ENCODE peak calls at places on chromosomes 12 and 14, in six cellular contexts. F, X, R, T, A and Z are unnamed samples.

GRCh38 chr14:36511981-36512584 is 7.9 kb downstream of the NKX2-1 start:
- DNase-seq in X (no peak), A (no peak), T (no peak), R (no peak), F (no peak), Z (no peak)

GRCh38 chr12:52245259-52245961 is 12.4 kb downstream of the KRT7 start:
- DNase-seq in T (no peak), A (peak; percentile 37), R (no peak), F (no peak), X (no peak), Z (no peak)

GRCh38 chr12:12018454-12018853 is 52.3 kb upstream of the BCL2L14 start:
- DNase-seq in F (no peak), A (peak; percentile 40), T (no peak), R (no peak), X (no peak), Z (no peak)

GRCh38 chr12:126770188-126770587 is 1496.8 kb upstream of the TMEM132C start:
- DNase-seq in X (no peak), A (no peak), F (no peak), R (peak; percentile 5), T (no peak), Z (no peak)

GRCh38 chr12:94362653-94363052 is 97.0 kb downstream of the CEP83 start:
- DNase-seq in F (no peak), A (no peak), R (no peak), X (no peak), T (no peak), Z (no peak)

GRCh38 chr12:121009744-121010143 is 6.5 kb downstream of the C12orf43 start:
- DNase-seq in T (peak; percentile 60), F (no peak), R (no peak), A (peak; percentile 69), X (no peak), Z (no peak)

GRCh38 chr12:6230321-6231110 is 30.3 kb downstream of the CD9 start:
- DNase-seq in X (peak; percentile 69), A (peak; percentile 47), F (peak; percentile 51), R (no peak), T (peak; percentile 97), Z (no peak)

GRCh38 chr12:45327823-45328383 is 112.0 kb downstream of the ANO6 start:
- DNase-seq in X (no peak), R (no peak), T (no peak), A (peak; percentile 48), F (no peak), Z (no peak)

GRCh38 chr14:94478420-94478819 is 2.4 kb upstream of the SERPINA9 start:
- DNase-seq in T (no peak), X (no peak), R (no peak), A (no peak), F (no peak), Z (no peak)

GRCh38 chr12:102496571-102496970 is 16.2 kb upstream of the IGF1 start:
- DNase-seq in A (no peak), R (peak; percentile 25), X (no peak), T (no peak), F (no peak), Z (no peak)

GRCh38 chr14:69259531-69260245 is at the start of gene GALNT16:
- DNase-seq in R (no peak), F (no peak), T (no peak), A (no peak), X (no peak), Z (no peak)

GRCh38 chr12:92208613-92209121 is 63.0 kb upstream of the BTG1 start:
- DNase-seq in F (peak; percentile 4), R (peak; percentile 56), A (peak; percentile 70), T (peak; percentile 75), X (no peak), Z (no peak)

GRCh38 chr12:110058875-110059615 is 10.7 kb upstream of the C12orf76 start:
- DNase-seq in R (no peak), X (no peak), T (no peak), F (no peak), A (no peak), Z (no peak)

GRCh38 chr14:31527546-31527945 is 33.7 kb upstream of the NUBPL start:
- DNase-seq in R (no peak), X (no peak), T (no peak), A (no peak), F (no peak), Z (no peak)

GRCh38 chr14:31930493-31931225 is 146.4 kb upstream of the ARHGAP5 start:
- DNase-seq in R (no peak), F (no peak), T (peak; percentile 11), A (peak; percentile 70), X (no peak), Z (no peak)

GRCh38 chr12:106585862-106586534 is 3.2 kb downstream of the RFX4 start:
- DNase-seq in X (no peak), A (no peak), T (no peak), F (no peak), R (no peak), Z (no peak)

GRCh38 chr12:112906712-112907414 is at the start of gene OAS1:
- DNase-seq in F (no peak), T (peak; percentile 88), A (peak; percentile 70), X (peak; percentile 28), R (no peak), Z (no peak)

GRCh38 chr12:52171950-52172512 is 19.8 kb downstream of the KRT80 start:
- DNase-seq in F (no peak), T (peak; percentile 72), R (no peak), X (no peak), A (peak; percentile 67), Z (no peak)

GRCh38 chr14:90168425-90169105 is 87.8 kb upstream of the PSMC1 start:
- DNase-seq in T (no peak), F (no peak), R (peak; percentile 21), X (no peak), A (peak; percentile 16), Z (no peak)

GRCh38 chr12:113676547-113676946 is 204.9 kb upstream of the LHX5 start:
- DNase-seq in X (no peak), R (no peak), F (no peak), A (no peak), T (no peak), Z (no peak)

GRCh38 chr12:13631873-13632272 is 349.5 kb downstream of the GRIN2B start:
- DNase-seq in R (no peak), X (no peak), A (no peak), T (no peak), F (no peak), Z (no peak)

GRCh38 chr12:93016752-93017350 is 87.8 kb upstream of the EEA1 start:
- DNase-seq in T (no peak), A (no peak), R (no peak), F (no peak), X (no peak), Z (no peak)

GRCh38 chr14:78933948-78934524 is 763.9 kb downstream of the NRXN3 start:
- DNase-seq in R (no peak), F (no peak), X (no peak), T (peak; percentile 31), A (peak; percentile 45), Z (no peak)

GRCh38 chr14:99246536-99247083 is 25.4 kb downstream of the BCL11B start:
- DNase-seq in F (peak; percentile 52), T (no peak), R (no peak), A (no peak), X (no peak), Z (no peak)
- H3K4me3 ChIP-seq in F (peak overlapping the region; percentile 52), T (no peak overlapping the region), R (no peak overlapping the region), A (no peak overlapping the region), X (no peak overlapping the region), Z (peak overlapping the region; percentile 24)

GRCh38 chr12:47410862-47411261 is 295.0 kb downstream of the RPAP3 start:
- DNase-seq in X (no peak), F (no peak), T (no peak), R (no peak), A (no peak), Z (no peak)
- H3K4me3 ChIP-seq in X (no peak overlapping the region), F (no peak overlapping the region), T (no peak overlapping the region), R (no peak overlapping the region), A (no peak overlapping the region), Z (no peak overlapping the region)

GRCh38 chr14:104138098-104138890 is at the start of gene KIF26A:
- DNase-seq in X (no peak), A (peak; percentile 25), R (no peak), T (no peak), F (no peak), Z (no peak)

GRCh38 chr14:104135904-104136471 is 2.4 kb upstream of the KIF26A start:
- DNase-seq in A (no peak), R (no peak), T (no peak), X (no peak), F (no peak), Z (no peak)

GRCh38 chr14:104137297-104138097 is 890 bp upstream of the KIF26A start:
- DNase-seq in R (no peak), A (peak; percentile 56), T (peak; percentile 52), X (peak; percentile 46), F (no peak), Z (no peak)

GRCh38 chr14:104135121-104135903 is 3.1 kb upstream of the KIF26A start:
- DNase-seq in A (peak; percentile 29), R (no peak), F (no peak), X (no peak), T (peak; percentile 57), Z (no peak)

DNA sequence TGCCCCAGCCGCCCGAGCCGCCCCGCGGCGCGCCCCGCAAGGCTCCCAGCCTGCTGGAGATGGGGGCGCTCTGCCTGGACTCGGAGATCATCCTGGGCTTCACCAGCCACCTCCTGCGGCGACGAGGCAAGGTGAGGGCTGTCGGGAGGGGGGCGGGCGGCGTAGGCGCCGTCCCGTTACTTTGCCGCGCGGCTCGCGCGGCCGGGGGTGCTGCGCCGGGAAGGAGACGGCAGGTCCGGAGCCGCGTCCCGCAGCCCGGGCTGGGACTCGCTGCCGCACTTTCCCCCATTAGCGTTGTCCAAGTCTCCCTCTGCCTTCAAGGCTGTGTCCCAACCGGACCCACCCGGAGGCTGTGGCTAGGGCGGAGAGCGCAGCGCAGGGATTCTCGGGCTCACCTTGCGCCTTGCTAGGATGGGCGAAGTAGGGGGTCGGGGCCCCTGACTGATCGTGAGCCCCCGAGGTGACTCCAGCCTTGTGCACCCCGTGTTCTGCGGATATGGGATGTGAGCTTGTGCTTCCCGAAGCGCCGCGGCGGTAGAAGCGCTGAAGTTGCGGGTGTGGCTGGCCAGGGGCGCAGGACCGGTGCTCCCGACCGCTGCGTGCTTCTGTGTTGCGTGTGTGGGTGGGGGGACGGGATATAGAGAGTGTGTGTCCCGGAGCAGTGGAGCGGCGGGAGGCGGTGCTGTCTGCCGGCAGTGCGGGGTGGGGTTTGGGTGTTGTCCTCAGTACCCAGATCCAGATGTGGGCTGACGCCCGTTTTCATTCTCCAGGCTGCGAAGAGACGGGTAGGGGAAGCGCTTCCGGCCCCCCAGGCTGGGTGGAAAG is 1.7 kb upstream of the KIF26A start:
- DNase-seq in R (no peak), T (no peak), A (no peak), X (no peak), F (no peak), Z (no peak)
- H3K4me3 ChIP-seq in R (no peak overlapping the region), T (no peak overlapping the region), A (no peak overlapping the region), X (no peak overlapping the region), F (no peak overlapping the region), Z (peak overlapping the region; percentile 67)

GRCh38 chr14:53128303-53128702 is 24.8 kb downstream of the DDHD1 start:
- DNase-seq in A (no peak), X (no peak), T (peak; percentile 10), F (no peak), R (no peak), Z (no peak)

GRCh38 chr14:53128706-53129105 is 24.4 kb downstream of the DDHD1 start:
- DNase-seq in X (no peak), T (no peak), F (no peak), A (no peak), R (no peak), Z (no peak)

GRCh38 chr14:53126705-53127104 is 26.4 kb downstream of the DDHD1 start:
- DNase-seq in X (no peak), F (no peak), A (no peak), R (no peak), T (no peak), Z (no peak)

GRCh38 chr14:53127151-53127550 is 26.0 kb downstream of the DDHD1 start:
- DNase-seq in F (no peak), A (no peak), T (no peak), X (no peak), R (no peak), Z (no peak)

GRCh38 chr14:53127832-53128231 is 25.3 kb downstream of the DDHD1 start:
- DNase-seq in F (no peak), T (no peak), A (no peak), X (no peak), R (no peak), Z (no peak)
- H3K4me3 ChIP-seq in F (no peak overlapping the region), T (no peak overlapping the region), A (no peak overlapping the region), X (no peak overlapping the region), R (no peak overlapping the region), Z (no peak overlapping the region)